ENCODE peak calls at places on chromosomes 7 and 10, in five cellular contexts. One of them, this sample, is unnamed.
A peak's percentile ranks its signal among the peaks of the same experiment; 100 is the strongest.

GRCh38 chr7:135247746-135248471 is 14.3 kb downstream of the STRA8 start:
- DNase-seq in SK-N-SH: no peak
- DNase-seq in PC-9: no peak
- DNase-seq in endothelial cell of umbilical vein: no peak
- DNase-seq in fibroblast of lung: no peak
- DNase-seq in this sample: no peak

GRCh38 chr7:98779800-98780199 is 90.0 kb downstream of the TMEM130 start:
- DNase-seq in SK-N-SH: no peak
- DNase-seq in PC-9: no peak
- DNase-seq in endothelial cell of umbilical vein: no peak
- DNase-seq in fibroblast of lung: no peak
- DNase-seq in this sample: no peak

GRCh38 chr10:45373783-45374450 is at the start of gene ALOX5:
- DNase-seq in SK-N-SH: peak; percentile 66
- DNase-seq in PC-9: peak; percentile 52
- DNase-seq in endothelial cell of umbilical vein: no peak
- DNase-seq in fibroblast of lung: no peak
- DNase-seq in this sample: peak; percentile 77

GRCh38 chr10:15182541-15183207 is 14.2 kb upstream of the NMT2 start:
- DNase-seq in SK-N-SH: no peak
- DNase-seq in PC-9: no peak
- DNase-seq in endothelial cell of umbilical vein: no peak
- DNase-seq in fibroblast of lung: peak; percentile 73
- DNase-seq in this sample: no peak

GRCh38 chr7:49400891-49401550 is 372.4 kb upstream of the VWC2 start:
- DNase-seq in SK-N-SH: no peak
- DNase-seq in PC-9: no peak
- DNase-seq in endothelial cell of umbilical vein: no peak
- DNase-seq in fibroblast of lung: no peak
- DNase-seq in this sample: no peak

GRCh38 chr7:133784421-133785045 is 342.6 kb upstream of the LRGUK start:
- DNase-seq in SK-N-SH: peak; percentile 66
- DNase-seq in PC-9: no peak
- DNase-seq in endothelial cell of umbilical vein: no peak
- DNase-seq in fibroblast of lung: no peak
- DNase-seq in this sample: no peak

GRCh38 chr10:26290236-26290635 is 73.7 kb downstream of the GAD2 start:
- DNase-seq in SK-N-SH: no peak
- DNase-seq in PC-9: no peak
- DNase-seq in endothelial cell of umbilical vein: no peak
- DNase-seq in fibroblast of lung: no peak
- DNase-seq in this sample: no peak

GRCh38 chr7:120949393-120949799 is 1.2 kb upstream of the ING3 start:
- DNase-seq in SK-N-SH: no peak
- DNase-seq in PC-9: no peak
- DNase-seq in endothelial cell of umbilical vein: peak; percentile 34
- DNase-seq in fibroblast of lung: no peak
- DNase-seq in this sample: no peak

GRCh38 chr10:47225928-47226645 is 73.9 kb upstream of the GDF10 start:
- DNase-seq in SK-N-SH: no peak
- DNase-seq in PC-9: no peak
- DNase-seq in endothelial cell of umbilical vein: no peak
- DNase-seq in fibroblast of lung: no peak
- DNase-seq in this sample: no peak

GRCh38 chr7:71173955-71174354 is 42.0 kb downstream of the GALNT17 start:
- DNase-seq in SK-N-SH: no peak
- DNase-seq in PC-9: no peak
- DNase-seq in endothelial cell of umbilical vein: no peak
- DNase-seq in fibroblast of lung: no peak
- DNase-seq in this sample: no peak

GRCh38 chr7:80641548-80641947 is 3.1 kb downstream of the CD36 start:
- DNase-seq in SK-N-SH: no peak
- DNase-seq in PC-9: no peak
- DNase-seq in endothelial cell of umbilical vein: no peak
- DNase-seq in fibroblast of lung: peak; percentile 63
- DNase-seq in this sample: no peak

GRCh38 chr10:110576220-110576619 is 8.7 kb downstream of the SMC3 start:
- DNase-seq in SK-N-SH: no peak
- DNase-seq in PC-9: no peak
- DNase-seq in endothelial cell of umbilical vein: peak; percentile 66
- DNase-seq in fibroblast of lung: peak; percentile 87
- DNase-seq in this sample: no peak

GRCh38 chr7:18003286-18003685 is 24.4 kb downstream of the PRPS1L1 start:
- DNase-seq in SK-N-SH: no peak
- DNase-seq in PC-9: no peak
- DNase-seq in endothelial cell of umbilical vein: no peak
- DNase-seq in fibroblast of lung: no peak
- DNase-seq in this sample: no peak

GRCh38 chr7:99155207-99155606 is 11.3 kb upstream of the SMURF1 start:
- DNase-seq in SK-N-SH: no peak
- DNase-seq in PC-9: no peak
- DNase-seq in endothelial cell of umbilical vein: peak; percentile 32
- DNase-seq in fibroblast of lung: no peak
- DNase-seq in this sample: no peak

GRCh38 chr7:136857573-136857972 is 10.9 kb upstream of the CHRM2 start:
- DNase-seq in SK-N-SH: no peak
- DNase-seq in PC-9: no peak
- DNase-seq in endothelial cell of umbilical vein: peak; percentile 51
- DNase-seq in fibroblast of lung: peak; percentile 55
- DNase-seq in this sample: peak; percentile 55

GRCh38 chr10:112963835-112964234 is 13.8 kb downstream of the TCF7L2 start:
- DNase-seq in SK-N-SH: no peak
- DNase-seq in PC-9: peak; percentile 48
- DNase-seq in endothelial cell of umbilical vein: no peak
- DNase-seq in fibroblast of lung: peak; percentile 63
- DNase-seq in this sample: no peak

GRCh38 chr7:4799508-4800268 is 24.3 kb downstream of the AP5Z1 start:
- DNase-seq in SK-N-SH: no peak
- DNase-seq in PC-9: no peak
- DNase-seq in endothelial cell of umbilical vein: no peak
- DNase-seq in fibroblast of lung: no peak
- DNase-seq in this sample: no peak

GRCh38 chr7:150567846-150568245 is 656 bp downstream of the GIMAP4 start:
- DNase-seq in SK-N-SH: no peak
- DNase-seq in PC-9: no peak
- DNase-seq in endothelial cell of umbilical vein: peak; percentile 47
- DNase-seq in fibroblast of lung: no peak
- DNase-seq in this sample: no peak

GRCh38 chr7:138398857-138399256 is 61.2 kb upstream of the TRIM24 start:
- DNase-seq in SK-N-SH: no peak
- DNase-seq in PC-9: no peak
- DNase-seq in endothelial cell of umbilical vein: no peak
- DNase-seq in fibroblast of lung: no peak
- DNase-seq in this sample: no peak

GRCh38 chr7:63071920-63072319 is 926.7 kb upstream of the ZNF722 start:
- DNase-seq in SK-N-SH: no peak
- DNase-seq in PC-9: no peak
- DNase-seq in endothelial cell of umbilical vein: no peak
- DNase-seq in fibroblast of lung: no peak
- DNase-seq in this sample: no peak

GRCh38 chr10:72260215-72260587 is 13.5 kb upstream of the DDIT4 start:
- DNase-seq in SK-N-SH: no peak
- DNase-seq in PC-9: no peak
- DNase-seq in endothelial cell of umbilical vein: no peak
- DNase-seq in fibroblast of lung: no peak
- DNase-seq in this sample: no peak
- H3K4me2 ChIP-seq in SK-N-SH: peak overlapping the region; percentile 77
- H3K4me2 ChIP-seq in PC-9: peak overlapping the region; percentile 94
- H3K4me2 ChIP-seq in endothelial cell of umbilical vein: peak overlapping the region; percentile 76
- H3K4me2 ChIP-seq in fibroblast of lung: peak overlapping the region; percentile 52
- H3K4me2 ChIP-seq in this sample: peak overlapping the region; percentile 63

DNA sequence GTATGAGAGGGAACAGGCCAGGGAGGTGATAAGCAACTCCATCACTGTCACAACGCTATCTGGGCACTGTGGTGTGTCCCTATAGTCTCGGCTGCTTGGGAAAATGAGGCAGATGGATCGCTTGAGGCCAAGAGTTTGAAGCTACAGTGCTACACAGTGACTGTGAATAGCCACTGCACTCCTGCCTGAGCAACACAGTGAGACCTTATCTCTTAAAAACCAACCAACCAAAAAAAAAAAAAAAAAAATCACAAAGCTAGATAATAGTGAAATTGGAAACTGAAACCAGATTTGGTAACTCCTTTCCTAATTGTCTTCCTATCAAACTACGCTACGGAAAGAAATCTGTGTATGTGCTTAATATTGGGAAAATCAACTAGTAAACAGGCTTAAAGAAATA is 14.1 kb downstream of the MICU1 start:
- DNase-seq in SK-N-SH: peak; percentile 57
- DNase-seq in PC-9: no peak
- DNase-seq in endothelial cell of umbilical vein: no peak
- DNase-seq in fibroblast of lung: no peak
- DNase-seq in this sample: no peak
- H3K4me3 ChIP-seq in SK-N-SH: peak overlapping the region; percentile 2
- H3K4me3 ChIP-seq in PC-9: no peak overlapping the region
- H3K4me3 ChIP-seq in endothelial cell of umbilical vein: no peak overlapping the region
- H3K4me3 ChIP-seq in fibroblast of lung: no peak overlapping the region
- H3K4me3 ChIP-seq in this sample: no peak overlapping the region

GRCh38 chr10:34286136-34286739 is 528.9 kb downstream of the PARD3 start:
- DNase-seq in SK-N-SH: no peak
- DNase-seq in PC-9: no peak
- DNase-seq in endothelial cell of umbilical vein: no peak
- DNase-seq in fibroblast of lung: no peak
- DNase-seq in this sample: no peak
- H3K4me2 ChIP-seq in SK-N-SH: no peak overlapping the region
- H3K4me2 ChIP-seq in PC-9: no peak overlapping the region
- H3K4me2 ChIP-seq in endothelial cell of umbilical vein: no peak overlapping the region
- H3K4me2 ChIP-seq in fibroblast of lung: no peak overlapping the region
- H3K4me2 ChIP-seq in this sample: no peak overlapping the region

GRCh38 chr7:93623816-93624215 is 49.3 kb upstream of the CALCR start:
- DNase-seq in SK-N-SH: no peak
- DNase-seq in PC-9: no peak
- DNase-seq in endothelial cell of umbilical vein: no peak
- DNase-seq in fibroblast of lung: no peak
- DNase-seq in this sample: no peak
- H3K4me3 ChIP-seq in SK-N-SH: no peak overlapping the region
- H3K4me3 ChIP-seq in PC-9: no peak overlapping the region
- H3K4me3 ChIP-seq in endothelial cell of umbilical vein: no peak overlapping the region
- H3K4me3 ChIP-seq in fibroblast of lung: no peak overlapping the region
- H3K4me3 ChIP-seq in this sample: no peak overlapping the region